ENCODE peak calls at places on chromosomes 7 and 10, in six cellular contexts. L is pancreas, I is tibial artery, Y is GM12878, K is psoas muscle, A is upper lobe of right lung. E is an unnamed sample. For H3K4me1, the result is how much of the 10 kb centered on the place peaks cover.

GRCh38 chr10:3874988-3875841 is 90.2 kb upstream of the KLF6 start:
- DNase-seq in A (no peak), L (no peak), Y (peak), I (no peak), K (no peak), E (no peak)

GRCh38 chr7:45984386-45985295 is 63.6 kb upstream of the IGFBP3 start:
- DNase-seq in A (no peak), L (no peak), I (no peak), K (no peak), Y (no peak), E (no peak)

GRCh38 chr10:29961351-29961750 is 98.0 kb downstream of the JCAD start:
- DNase-seq in I (no peak), A (no peak), Y (no peak), K (no peak), L (no peak), E (no peak)

GRCh38 chr7:74479961-74480829 is 26.5 kb downstream of the GTF2IRD1 start:
- DNase-seq in I (peak), Y (no peak), K (peak), A (peak), L (peak), E (no peak)

GRCh38 chr7:27367179-27367929 is 124.8 kb downstream of the EVX1 start:
- DNase-seq in A (no peak), I (no peak), L (no peak), Y (no peak), K (no peak), E (no peak)

GRCh38 chr7:43248961-43249807 is 136.7 kb downstream of the HECW1 start:
- DNase-seq in A (peak), I (no peak), L (no peak), K (peak), Y (no peak), E (no peak)

GRCh38 chr10:57993302-57993701 is 274.4 kb downstream of the IPMK start:
- DNase-seq in I (no peak), L (no peak), Y (no peak), A (no peak), K (no peak), E (no peak)

GRCh38 chr7:137006293-137006692 is 137.8 kb downstream of the CHRM2 start:
- DNase-seq in A (no peak), K (no peak), I (no peak), L (no peak), Y (no peak), E (no peak)

GRCh38 chr7:70527489-70527888 is 604.5 kb upstream of the GALNT17 start:
- DNase-seq in I (no peak), L (no peak), Y (no peak), A (no peak), K (no peak), E (no peak)

GRCh38 chr7:43942997-43943701 is 16.9 kb downstream of the UBE2D4 start:
- DNase-seq in Y (no peak), L (peak), A (no peak), I (no peak), K (no peak), E (no peak)

GRCh38 chr10:97503413-97503812 is 4.7 kb downstream of the UBTD1 start:
- DNase-seq in I (no peak), Y (no peak), A (peak), L (no peak), K (peak), E (no peak)

GRCh38 chr7:82358923-82359322 is 84.7 kb downstream of the CACNA2D1 start:
- DNase-seq in Y (no peak), L (no peak), A (no peak), I (no peak), K (no peak), E (no peak)

GRCh38 chr7:7201583-7202374 is 19.4 kb downstream of the C1GALT1 start:
- DNase-seq in L (no peak), A (peak), I (no peak), Y (peak), K (no peak), E (no peak)

GRCh38 chr7:9017251-9017650 is 583.8 kb downstream of the NXPH1 start:
- DNase-seq in K (no peak), Y (no peak), I (no peak), L (no peak), A (no peak), E (no peak)

GRCh38 chr10:126387931-126388911 is at the start of gene ADAM12:
- DNase-seq in A (no peak), I (no peak), L (no peak), K (peak), Y (no peak), E (no peak)

GRCh38 chr7:18437086-18437485 is 58.5 kb upstream of the HDAC9 start:
- DNase-seq in Y (no peak), I (no peak), K (no peak), A (no peak), L (no peak), E (no peak)

GRCh38 chr7:28155019-28155660 is 25.5 kb downstream of the JAZF1 start:
- DNase-seq in Y (peak), L (no peak), A (no peak), K (no peak), I (no peak), E (no peak)

GRCh38 chr7:111595780-111596179 is 33.5 kb upstream of the IMMP2L start:
- DNase-seq in L (no peak), K (no peak), Y (no peak), A (no peak), I (no peak), E (no peak)
- H3K4me1 ChIP-seq in L (under half), K (under half), Y (under half), A (under half), I (under half), E (under half)

GRCh38 chr7:106767498-106768323 is 97.4 kb upstream of the PIK3CG start:
- DNase-seq in L (no peak), K (no peak), I (no peak), A (no peak), Y (no peak), E (no peak)

GRCh38 chr7:106767073-106767472 is 98.0 kb upstream of the PIK3CG start:
- DNase-seq in Y (no peak), A (no peak), L (no peak), I (no peak), K (no peak), E (no peak)

GRCh38 chr7:106766551-106766950 is 98.5 kb upstream of the PIK3CG start:
- DNase-seq in K (no peak), L (no peak), I (no peak), Y (no peak), A (no peak), E (no peak)

GRCh38 chr7:106770191-106770590 is 94.9 kb upstream of the PIK3CG start:
- DNase-seq in I (no peak), A (no peak), L (no peak), Y (no peak), K (no peak), E (no peak)

GRCh38 chr7:106768324-106768751 is 96.7 kb upstream of the PIK3CG start:
- DNase-seq in I (no peak), K (no peak), A (no peak), Y (peak), L (no peak), E (no peak)
- H3K27ac ChIP-seq in I (peak), K (no peak), A (peak), Y (peak), L (no peak), E (no peak)

GRCh38 chr10:11261143-11261542 is 243.5 kb downstream of the CELF2 start:
- DNase-seq in L (no peak), K (no peak), I (no peak), Y (no peak), A (no peak), E (no peak)
- H3K4me1 ChIP-seq in L (under half), K (under half), I (under half), Y (half or more), A (under half), E (under half)

DNA sequence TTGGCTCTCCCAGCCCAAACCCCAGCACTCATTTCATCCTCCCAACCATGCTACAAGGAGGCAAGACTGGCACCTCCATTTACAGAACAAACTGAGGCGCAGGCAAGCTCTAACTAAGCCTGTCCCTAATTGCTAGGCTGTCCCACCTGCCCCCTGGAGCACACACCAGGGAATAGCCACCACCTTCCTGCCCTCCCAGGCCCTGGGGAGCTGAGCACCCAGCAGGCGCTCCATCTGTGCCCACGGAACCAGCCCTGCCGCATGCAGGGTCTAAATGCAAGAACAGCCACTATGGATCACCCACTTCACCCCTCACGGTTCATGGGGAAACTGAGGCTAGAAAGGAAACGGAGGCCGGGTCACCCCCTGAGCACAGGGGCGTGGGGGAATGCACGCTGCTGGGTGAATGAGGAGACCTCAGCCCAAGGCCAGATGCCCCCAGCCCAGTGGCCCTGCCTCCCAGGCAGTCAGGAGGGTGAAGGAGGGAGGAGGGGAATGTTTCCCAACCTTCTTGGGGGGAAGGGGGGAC is 16.5 kb downstream of the PDGFA start:
- DNase-seq in L (no peak), K (peak), Y (no peak), A (no peak), I (peak), E (peak)
- H3K27ac ChIP-seq in L (peak), K (no peak), Y (no peak), A (no peak), I (peak), E (no peak)

GRCh38 chr10:93552780-93553179 is 13.7 kb upstream of the FFAR4 start:
- DNase-seq in A (no peak), L (no peak), Y (no peak), I (no peak), K (no peak), E (no peak)
- H3K4me1 ChIP-seq in A (under half), L (under half), Y (under half), I (under half), K (under half), E (under half)

E was measured in RWPE2.